ENCODE peak calls at places on chromosomes 13 and 19, in six cellular contexts. Z, U, Y, E, F and D are unnamed samples.

GRCh38 chr13:114118086-114118762 is 14.2 kb downstream of the RASA3 start:
- DNase-seq in Y (no peak), E (peak), Z (no peak), U (no peak), F (peak), D (no peak)

GRCh38 chr19:7973883-7974282 is 30.4 kb upstream of the TIMM44 start:
- DNase-seq in Y (no peak), U (no peak), Z (no peak), E (no peak), F (no peak), D (no peak)

GRCh38 chr13:44383945-44384344 is 10.3 kb downstream of the SERP2 start:
- DNase-seq in E (no peak), U (no peak), F (no peak), Y (no peak), Z (no peak), D (no peak)

GRCh38 chr19:23145617-23146415 is 29.0 kb downstream of the ZNF730 start:
- DNase-seq in Y (no peak), Z (no peak), E (no peak), U (no peak), F (no peak), D (no peak)

GRCh38 chr19:8724276-8724675 is 2.8 kb downstream of the OR2Z1 start:
- DNase-seq in Y (no peak), Z (no peak), F (no peak), E (no peak), U (no peak), D (no peak)

GRCh38 chr13:59133903-59134302 is 1029.8 kb downstream of the DIAPH3 start:
- DNase-seq in Y (no peak), F (no peak), E (no peak), Z (no peak), U (no peak), D (no peak)

GRCh38 chr19:48830088-48830487 is 6.2 kb downstream of the HSD17B14 start:
- DNase-seq in Z (no peak), E (no peak), U (no peak), Y (no peak), F (no peak), D (peak)

GRCh38 chr19:2812414-2813234 is 7.0 kb upstream of the ZNF554 start:
- DNase-seq in Y (no peak), F (no peak), U (no peak), E (no peak), Z (no peak), D (no peak)

GRCh38 chr13:102978168-102978567 is 88.0 kb downstream of the SLC10A2 start:
- DNase-seq in F (no peak), E (peak), Y (no peak), U (no peak), Z (no peak), D (no peak)

GRCh38 chr13:114111577-114111976 is 20.8 kb downstream of the RASA3 start:
- DNase-seq in U (no peak), F (no peak), Z (no peak), Y (peak), E (peak), D (no peak)

GRCh38 chr19:47447470-47448359 is 24.0 kb downstream of the SLC8A2 start:
- DNase-seq in E (no peak), Y (peak), U (peak), F (peak), Z (peak), D (peak)

GRCh38 chr13:30020726-30021312 is 170.4 kb upstream of the UBL3 start:
- DNase-seq in E (peak), U (no peak), Z (no peak), F (no peak), Y (no peak), D (no peak)

GRCh38 chr19:23406716-23407115 is 11.4 kb upstream of the ZNF91 start:
- DNase-seq in F (no peak), U (no peak), E (no peak), Z (no peak), Y (no peak), D (no peak)

GRCh38 chr13:45333973-45334922 is 6.7 kb downstream of the TPT1 start:
- DNase-seq in Y (peak), Z (peak), U (no peak), F (peak), E (peak), D (peak)

GRCh38 chr13:79722885-79723445 is 242.0 kb downstream of the NDFIP2 start:
- DNase-seq in Z (no peak), F (no peak), E (no peak), U (no peak), Y (no peak), D (no peak)

GRCh38 chr13:99589575-99589974 is 88.3 kb downstream of the TM9SF2 start:
- DNase-seq in F (no peak), Z (no peak), E (no peak), U (no peak), Y (no peak), D (no peak)

GRCh38 chr19:15249912-15250634 is 17.8 kb upstream of the EPHX3 start:
- DNase-seq in E (peak), Z (no peak), F (no peak), Y (no peak), U (no peak), D (no peak)

GRCh38 chr19:8459520-8460260 is 14.9 kb downstream of the HNRNPM start:
- DNase-seq in E (peak), F (no peak), Y (no peak), Z (no peak), U (no peak), D (no peak)

GRCh38 chr19:51368366-51369282 is at the start of gene CLDND2:
- DNase-seq in U (no peak), Y (no peak), F (no peak), E (no peak), Z (no peak), D (peak)

GRCh38 chr13:31896427-31896826 is 135.1 kb upstream of the FRY start:
- DNase-seq in Z (no peak), Y (peak), U (no peak), F (no peak), E (peak), D (peak)

GRCh38 chr19:51156710-51157109 is 14.6 kb downstream of the SIGLEC7 start:
- DNase-seq in F (no peak), Z (no peak), E (no peak), U (no peak), Y (no peak), D (no peak)

GRCh38 chr13:47639716-47640447 is 361.2 kb downstream of the SUCLA2 start:
- DNase-seq in Y (no peak), U (no peak), Z (no peak), E (peak), F (no peak), D (no peak)

GRCh38 chr19:16425993-16426392 is 45.8 kb downstream of the EPS15L1 start:
- DNase-seq in U (no peak), E (no peak), F (no peak), Y (no peak), Z (no peak), D (no peak)

GRCh38 chr19:45994456-45994988 is 745 bp upstream of the CCDC61 start:
- DNase-seq in Y (no peak), F (no peak), U (no peak), E (no peak), Z (no peak), D (no peak)

GRCh38 chr13:35747594-35747993 is 271.1 kb upstream of the MAB21L1 start:
- DNase-seq in Y (no peak), E (no peak), F (no peak), Z (no peak), U (no peak), D (no peak)

GRCh38 chr13:75492389-75492788 is 10.4 kb upstream of the TBC1D4 start:
- DNase-seq in Y (no peak), U (no peak), F (no peak), E (peak), Z (no peak), D (peak)

GRCh38 chr19:35901055-35901644 is 810 bp upstream of the NFKBID start:
- DNase-seq in F (no peak), Y (no peak), E (peak), Z (no peak), U (no peak), D (no peak)

GRCh38 chr13:110306340-110306959 is 507 bp downstream of the COL4A1 start:
- DNase-seq in U (no peak), Y (no peak), Z (no peak), E (peak), F (no peak), D (no peak)

GRCh38 chr19:18156841-18157464 is 4.0 kb downstream of the PIK3R2 start:
- DNase-seq in F (no peak), Z (no peak), Y (no peak), U (no peak), E (peak), D (peak)

GRCh38 chr13:104764600-104764999 is 1698.4 kb upstream of the SLC10A2 start:
- DNase-seq in F (no peak), E (no peak), Y (no peak), Z (no peak), U (no peak), D (no peak)

GRCh38 chr19:10517760-10518443 is 655 bp upstream of the S1PR5 start:
- DNase-seq in Y (no peak), E (peak), F (no peak), U (no peak), Z (no peak), D (peak)

GRCh38 chr13:51726446-51727185 is 77.3 kb downstream of the DHRS12 start:
- DNase-seq in U (no peak), E (peak), F (no peak), Z (no peak), Y (no peak), D (no peak)

GRCh38 chr13:111474136-111475002 is 153.9 kb downstream of the TEX29 start:
- DNase-seq in F (no peak), Z (no peak), U (no peak), E (peak), Y (peak), D (peak)

GRCh38 chr13:112124100-112124499 is 57.2 kb downstream of the SOX1 start:
- DNase-seq in Z (no peak), Y (no peak), F (no peak), E (no peak), U (no peak), D (no peak)

GRCh38 chr19:35911790-35912189 is 3.7 kb upstream of the TYROBP start:
- DNase-seq in F (no peak), U (no peak), Z (no peak), E (peak), Y (no peak), D (no peak)